ENCODE peak calls at places on chromosomes 16 and 17, in five cellular contexts. M, C, K, I and B are unnamed samples.

GRCh38 chr17:42704495-42705494 is 22.5 kb downstream of the CNTNAP1 start:
- DNase-seq in I (no peak), M (no peak), C (no peak), K (no peak), B (no peak)

GRCh38 chr17:27259356-27259755 is 34.6 kb upstream of the WSB1 start:
- DNase-seq in C (no peak), I (no peak), M (no peak), K (no peak), B (no peak)

GRCh38 chr17:61411944-61412859 is 12.6 kb downstream of the TBX2 start:
- DNase-seq in M (peak), I (peak), K (peak), C (peak), B (peak)

GRCh38 chr17:37791434-37791833 is 46.6 kb upstream of the HNF1B start:
- DNase-seq in M (peak), K (no peak), C (peak), I (peak), B (peak)

GRCh38 chr16:87661561-87661960 is 59.3 kb downstream of the JPH3 start:
- DNase-seq in M (peak), I (peak), C (no peak), K (peak), B (peak)

GRCh38 chr16:55021595-55022475 is 91.2 kb downstream of the IRX5 start:
- DNase-seq in K (no peak), I (peak), C (no peak), M (no peak), B (peak)

GRCh38 chr17:49223517-49224197 is 6.9 kb downstream of the PHOSPHO1 start:
- DNase-seq in I (peak), C (no peak), K (peak), M (peak), B (peak)

GRCh38 chr17:81329927-81330883 is 35.1 kb upstream of the SLC38A10 start:
- DNase-seq in I (peak), K (no peak), C (no peak), M (no peak), B (peak)

GRCh38 chr17:17582372-17582771 is 9.1 kb downstream of the PEMT start:
- DNase-seq in I (no peak), M (no peak), C (no peak), K (no peak), B (no peak)

GRCh38 chr17:9509236-9509813 is 66.3 kb downstream of the STX8 start:
- DNase-seq in C (no peak), I (no peak), K (no peak), M (no peak), B (no peak)

GRCh38 chr16:30377812-30378235 is 3.2 kb downstream of the MYL11 start:
- DNase-seq in K (peak), I (peak), M (peak), C (no peak), B (peak)

GRCh38 chr16:46801428-46802049 is 29.4 kb downstream of the C16orf87 start:
- DNase-seq in K (no peak), C (no peak), M (peak), I (peak), B (peak)

GRCh38 chr17:17303847-17304490 is 796 bp downstream of the NT5M start:
- DNase-seq in C (no peak), K (no peak), I (peak), M (no peak), B (no peak)

GRCh38 chr16:65816556-65816955 is 549.9 kb upstream of the CDH5 start:
- DNase-seq in M (no peak), C (no peak), K (no peak), I (no peak), B (no peak)

GRCh38 chr17:6027342-6028024 is 42.7 kb upstream of the WSCD1 start:
- DNase-seq in M (no peak), I (no peak), K (no peak), C (no peak), B (no peak)

GRCh38 chr17:30808785-30809286 is 15.7 kb downstream of the CRLF3 start:
- DNase-seq in K (no peak), C (no peak), I (no peak), M (no peak), B (no peak)

GRCh38 chr17:13003927-13004326 is 13.9 kb downstream of the ELAC2 start:
- DNase-seq in M (no peak), I (peak), C (no peak), K (no peak), B (no peak)

GRCh38 chr17:62809656-62810055 is 1.5 kb upstream of the MARCHF10 start:
- DNase-seq in C (no peak), K (no peak), M (peak), I (no peak), B (no peak)

GRCh38 chr17:35089846-35090193 is 26.3 kb upstream of the RFFL start:
- DNase-seq in K (no peak), I (peak), C (no peak), M (peak), B (peak)

GRCh38 chr16:22813946-22814325 is at the start of gene HS3ST2:
- DNase-seq in C (no peak), K (no peak), I (peak), M (no peak), B (peak)

GRCh38 chr16:17590711-17591654 is 120.2 kb upstream of the XYLT1 start:
- DNase-seq in I (no peak), C (no peak), K (no peak), M (no peak), B (peak)

GRCh38 chr16:89253548-89254287 is 36.2 kb downstream of the ZNF778 start:
- DNase-seq in I (no peak), K (no peak), M (no peak), C (no peak), B (no peak)

GRCh38 chr17:46809110-46809571 is 9.4 kb downstream of the WNT3 start:
- DNase-seq in I (peak), C (no peak), K (no peak), M (no peak), B (peak)

GRCh38 chr17:81734405-81735055 is 22.4 kb downstream of the SLC25A10 start:
- DNase-seq in I (no peak), C (no peak), K (no peak), M (no peak), B (no peak)

GRCh38 chr17:57442401-57442823 is 186.1 kb downstream of the MSI2 start:
- DNase-seq in K (no peak), I (peak), M (peak), C (no peak), B (no peak)

GRCh38 chr17:64509179-64509578 is 2.4 kb downstream of the CEP95 start:
- DNase-seq in I (no peak), C (no peak), K (no peak), M (no peak), B (no peak)

GRCh38 chr17:57111386-57111785 is 26.3 kb downstream of the AKAP1 start:
- DNase-seq in C (no peak), I (no peak), K (no peak), M (no peak), B (no peak)

GRCh38 chr16:53458623-53459022 is 24.4 kb downstream of the RBL2 start:
- DNase-seq in M (no peak), C (no peak), I (no peak), K (no peak), B (peak)

GRCh38 chr16:56667581-56668571 is at the start of gene MT1G:
- DNase-seq in K (no peak), M (no peak), I (peak), C (no peak), B (no peak)

GRCh38 chr17:72602517-72603345 is 481.9 kb downstream of the SOX9 start:
- DNase-seq in K (no peak), I (peak), M (peak), C (no peak), B (peak)

GRCh38 chr17:58956997-58957724 is 149.5 kb downstream of the TRIM37 start:
- DNase-seq in K (no peak), C (no peak), I (no peak), M (peak), B (no peak)

GRCh38 chr17:30586818-30587595 is 109.8 kb downstream of the GOSR1 start:
- DNase-seq in M (peak), C (no peak), K (no peak), I (no peak), B (no peak)

GRCh38 chr17:73620414-73620813 is 23.8 kb downstream of the SDK2 start:
- DNase-seq in I (no peak), K (no peak), M (no peak), C (no peak), B (no peak)

GRCh38 chr16:11025120-11025531 is 80.8 kb downstream of the CLEC16A start:
- DNase-seq in I (no peak), K (no peak), C (no peak), M (no peak), B (no peak)